ENCODE peak calls at places on chromosome 12, in nine cellular contexts. V, G, Q, Y, X, H, I, J and N are unnamed samples.

GRCh38 chr12:51172515-51173431 is at the start of gene TFCP2:
- DNase-seq in V (peak), G (peak), Q (peak), Y (peak), X (peak), H (peak), I (peak), J (peak), N (peak)

GRCh38 chr12:87848248-87848868 is 180.8 kb downstream of the C12orf50 start:
- DNase-seq in V (no peak), G (peak), Q (peak), Y (no peak), X (no peak), H (peak), I (peak), J (peak), N (peak)

GRCh38 chr12:108788911-108789310 is 57.6 kb upstream of the CORO1C start:
- DNase-seq in V (no peak), G (no peak), Q (no peak), Y (no peak), X (no peak), H (no peak), I (no peak), J (no peak), N (no peak)

GRCh38 chr12:2008677-2009076 is 4.4 kb upstream of the DCP1B start:
- DNase-seq in V (no peak), G (no peak), Q (no peak), Y (no peak), X (no peak), H (no peak), I (no peak), J (no peak), N (no peak)

GRCh38 chr12:68178774-68179439 is 19.4 kb upstream of the IFNG start:
- DNase-seq in V (no peak), G (no peak), Q (no peak), Y (no peak), X (no peak), H (no peak), I (no peak), J (no peak), N (no peak)

GRCh38 chr12:58995964-58996363 is 75.7 kb upstream of the LRIG3 start:
- DNase-seq in V (no peak), G (no peak), Q (no peak), Y (no peak), X (no peak), H (no peak), I (no peak), J (no peak), N (no peak)

GRCh38 chr12:75479963-75480461 is 543 bp upstream of the GLIPR1 start:
- DNase-seq in V (no peak), G (peak), Q (peak), Y (no peak), X (no peak), H (peak), I (peak), J (no peak), N (peak)

GRCh38 chr12:109923481-109924245 is 23.6 kb downstream of the TCHP start:
- DNase-seq in V (no peak), G (no peak), Q (no peak), Y (no peak), X (no peak), H (no peak), I (no peak), J (no peak), N (no peak)

GRCh38 chr12:131276501-131277185 is 322.9 kb downstream of the ADGRD1 start:
- DNase-seq in V (no peak), G (no peak), Q (no peak), Y (no peak), X (no peak), H (no peak), I (no peak), J (no peak), N (no peak)

GRCh38 chr12:97404549-97404948 is 58.1 kb upstream of the RMST start:
- DNase-seq in V (no peak), G (peak), Q (peak), Y (no peak), X (no peak), H (peak), I (peak), J (peak), N (peak)

GRCh38 chr12:96434107-96434506 is 33.9 kb upstream of the CDK17 start:
- DNase-seq in V (peak), G (peak), Q (peak), Y (no peak), X (no peak), H (peak), I (peak), J (no peak), N (no peak)

GRCh38 chr12:9750276-9751203 is 10.2 kb downstream of the CD69 start:
- DNase-seq in V (peak), G (peak), Q (peak), Y (peak), X (peak), H (peak), I (peak), J (peak), N (no peak)

GRCh38 chr12:51505363-51505762 is 80.7 kb downstream of the SLC4A8 start:
- DNase-seq in V (no peak), G (no peak), Q (peak), Y (no peak), X (no peak), H (no peak), I (no peak), J (no peak), N (no peak)